ENCODE peak calls at places on chromosome 1, in four cellular contexts. K is astrocyte of the spinal cord; H is tibial nerve; A is CD8-positive, alpha-beta memory T cell. L is an unnamed sample.

GRCh38 chr1:177017453-177017852 is 147.1 kb downstream of the ASTN1 start:
- DNase-seq in K (no peak), H (no peak), A (no peak), L (no peak)

GRCh38 chr1:169999357-169999756 is 75.1 kb downstream of the KIFAP3 start:
- DNase-seq in K (peak), H (peak), A (no peak), L (no peak)

GRCh38 chr1:182257369-182258063 is 134.1 kb downstream of the GLUL start:
- DNase-seq in K (no peak), H (no peak), A (no peak), L (no peak)

GRCh38 chr1:1073743-1074587 is at the start of gene RNF223:
- DNase-seq in K (no peak), H (no peak), A (no peak), L (no peak)

GRCh38 chr1:110436635-110437034 is 14.3 kb upstream of the PROK1 start:
- DNase-seq in K (no peak), H (no peak), A (no peak), L (no peak)

GRCh38 chr1:235597867-235598553 is 51.6 kb downstream of the GNG4 start:
- DNase-seq in K (peak), H (no peak), A (no peak), L (no peak)

GRCh38 chr1:182601416-182601786 is 2.8 kb downstream of the RGS16 start:
- DNase-seq in K (peak), H (peak), A (peak), L (peak)

GRCh38 chr1:32242341-32242851 is 4.6 kb upstream of the FAM167B start:
- DNase-seq in K (no peak), H (no peak), A (no peak), L (no peak)

GRCh38 chr1:44377925-44378784 is 23.1 kb upstream of the ERI3 start:
- DNase-seq in K (peak), H (peak), A (peak), L (peak)

GRCh38 chr1:154225370-154225769 is 4.6 kb downstream of the UBAP2L start:
- DNase-seq in K (no peak), H (no peak), A (no peak), L (no peak)

GRCh38 chr1:226185153-226186036 is 1.1 kb downstream of the ACBD3 start:
- DNase-seq in K (peak), H (no peak), A (no peak), L (no peak)

GRCh38 chr1:188237573-188238353 is 1409.0 kb downstream of the PLA2G4A start:
- DNase-seq in K (peak), H (no peak), A (no peak), L (no peak)

GRCh38 chr1:204149635-204150565 is 1.9 kb downstream of the ETNK2 start:
- DNase-seq in K (no peak), H (peak), A (no peak), L (no peak)

GRCh38 chr1:182611787-182612186 is 7.6 kb upstream of the RGS16 start:
- DNase-seq in K (no peak), H (no peak), A (no peak), L (no peak)

GRCh38 chr1:47852006-47852686 is 145.0 kb downstream of the TRABD2B start:
- DNase-seq in K (no peak), H (no peak), A (no peak), L (no peak)

GRCh38 chr1:101205457-101205856 is 31.4 kb upstream of the S1PR1 start:
- DNase-seq in K (no peak), H (no peak), A (no peak), L (no peak)

GRCh38 chr1:204174958-204175357 is 8.8 kb upstream of the REN start:
- DNase-seq in K (no peak), H (no peak), A (no peak), L (no peak)

GRCh38 chr1:172323666-172324065 is 96.8 kb upstream of the C1orf105 start:
- DNase-seq in K (no peak), H (no peak), A (no peak), L (no peak)

GRCh38 chr1:184187097-184187496 is 135.6 kb downstream of the TSEN15 start:
- DNase-seq in K (no peak), H (no peak), A (no peak), L (no peak)

GRCh38 chr1:229364216-229365065 is 21.6 kb upstream of the CCSAP start:
- DNase-seq in K (no peak), H (no peak), A (no peak), L (no peak)

GRCh38 chr1:247352175-247352574 is 20.5 kb upstream of the ZNF496 start:
- DNase-seq in K (no peak), H (no peak), A (no peak), L (no peak)

GRCh38 chr1:228552596-228553176 is 65.5 kb downstream of the RNF187 start:
- DNase-seq in K (no peak), H (no peak), A (no peak), L (no peak)

GRCh38 chr1:236864996-236865877 is 70.1 kb downstream of the MTR start:
- DNase-seq in K (no peak), H (no peak), A (no peak), L (no peak)

GRCh38 chr1:21750841-21751240 is 32.1 kb downstream of the USP48 start:
- DNase-seq in K (no peak), H (no peak), A (no peak), L (no peak)

GRCh38 chr1:93666613-93667384 is 14.8 kb downstream of the BCAR3 start:
- DNase-seq in K (peak), H (no peak), A (no peak), L (no peak)

GRCh38 chr1:44881011-44881632 is 38.1 kb upstream of the PTCH2 start:
- DNase-seq in K (peak), H (no peak), A (no peak), L (no peak)

GRCh38 chr1:209965996-209966395 is 28.0 kb downstream of the SYT14 start:
- DNase-seq in K (no peak), H (no peak), A (no peak), L (no peak)

GRCh38 chr1:151867785-151868403 is 14.4 kb upstream of the THEM5 start:
- DNase-seq in K (peak), H (no peak), A (no peak), L (no peak)

DNA sequence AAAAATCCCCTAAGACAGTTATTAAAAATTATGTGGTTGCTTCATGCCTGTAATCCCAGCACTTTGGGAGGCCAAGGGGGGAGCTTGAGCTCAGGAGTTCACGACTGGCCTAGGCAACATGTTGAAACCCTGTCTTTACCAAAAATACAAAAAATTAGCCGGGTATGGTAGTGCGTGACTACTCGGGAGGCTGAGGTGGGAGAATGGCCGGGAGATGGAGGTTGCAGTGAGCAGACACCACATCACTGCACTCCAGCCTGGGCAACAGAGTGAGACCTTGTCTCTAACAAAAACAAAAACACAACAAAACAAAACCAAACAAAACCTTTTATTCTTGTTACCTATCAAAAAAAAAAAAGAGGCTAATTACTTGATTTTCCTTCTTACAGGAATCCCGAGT is 2.1 kb downstream of the ELK4 start:
- DNase-seq in K (no peak), H (no peak), A (no peak), L (no peak)
- H3K4me3 ChIP-seq in K (peak), H (no peak), A (peak), L (peak)

DNA sequence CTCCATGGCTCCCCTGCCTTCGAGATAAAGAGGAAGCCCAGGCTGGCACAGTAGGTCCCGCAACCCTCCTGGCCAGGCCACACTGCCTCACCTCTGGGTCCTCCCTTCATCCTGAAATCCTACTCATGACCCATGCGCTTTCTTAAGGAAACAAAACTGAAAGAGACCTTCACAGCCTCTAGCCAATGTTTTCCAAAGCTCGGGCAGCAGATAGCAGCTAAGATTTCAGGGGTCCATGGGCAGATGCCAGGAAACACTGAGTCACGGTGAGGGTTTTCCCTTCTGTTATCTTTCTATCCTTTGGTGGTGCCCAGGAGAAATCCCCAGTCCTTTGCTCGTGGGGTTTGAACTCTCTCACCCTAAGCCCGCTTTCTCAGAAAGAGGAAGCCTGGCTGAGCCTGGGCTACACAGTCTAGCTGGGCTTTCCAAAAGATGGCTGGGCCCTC is 26.6 kb downstream of the TTC39A start:
- DNase-seq in K (peak), H (no peak), A (no peak), L (no peak)
- H3K4me3 ChIP-seq in K (no peak), H (no peak), A (no peak), L (no peak)

DNA sequence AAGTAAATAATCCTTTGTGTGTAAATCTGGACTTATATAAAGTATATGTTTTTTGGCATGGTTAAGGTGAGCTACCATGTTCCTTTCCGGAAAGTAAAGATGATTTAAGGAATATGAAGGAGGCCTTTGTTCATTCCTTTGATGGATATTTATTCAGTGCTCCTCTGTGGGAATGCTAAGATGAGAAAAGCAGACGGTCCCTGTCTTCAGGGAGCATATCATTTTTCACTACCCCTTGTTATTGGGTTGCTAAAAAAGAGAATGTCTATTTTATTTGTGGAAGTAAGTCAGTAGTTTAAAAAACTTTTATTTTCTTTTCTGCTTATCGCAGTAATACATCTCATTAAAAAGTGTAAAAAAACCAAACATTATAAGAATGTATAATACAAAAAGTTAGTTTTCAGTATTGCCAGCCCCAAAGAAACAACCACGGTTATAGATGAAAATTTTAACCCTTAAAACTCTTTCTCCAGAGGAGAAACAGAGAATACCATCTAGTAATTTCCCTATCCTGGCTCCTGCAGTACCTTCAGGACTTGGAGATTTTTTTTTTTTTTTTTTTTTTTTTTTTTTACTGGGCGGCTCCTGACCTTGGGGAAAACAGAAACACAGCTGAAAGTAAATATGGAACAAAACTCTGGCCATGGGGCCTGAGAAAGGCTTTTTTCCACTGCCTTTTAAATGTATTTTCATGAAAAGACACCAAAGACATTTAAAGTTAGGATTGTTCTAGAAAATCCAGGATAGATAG is 35.3 kb upstream of the CNN3 start:
- DNase-seq in K (no peak), H (no peak), A (no peak), L (no peak)
- H3K4me3 ChIP-seq in K (no peak), H (peak), A (peak), L (no peak)

GRCh38 chr1:84300991-84301758 is at the start of gene SAMD13:
- DNase-seq in K (peak), H (peak), A (peak), L (peak)
- H3K4me3 ChIP-seq in K (peak), H (peak), A (peak), L (peak)

DNA sequence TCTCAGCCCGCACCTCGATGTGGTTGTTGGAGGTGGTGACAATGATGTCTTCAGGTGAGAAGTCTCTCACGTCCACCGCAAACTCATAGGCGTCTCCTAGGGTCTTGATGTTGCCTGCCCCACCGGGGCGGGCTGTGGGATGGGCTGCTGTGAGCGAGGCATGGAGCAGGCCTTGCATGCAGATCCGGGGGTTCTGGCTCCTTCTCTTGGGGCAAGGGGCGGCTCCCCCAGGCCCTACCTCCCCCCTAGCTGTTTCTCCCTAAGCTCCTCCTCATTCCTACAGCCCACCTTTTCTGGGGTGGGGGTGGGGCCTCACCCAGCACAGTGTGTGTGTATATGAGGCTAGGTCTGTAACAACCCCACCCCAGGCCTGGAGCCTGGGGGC is 775 bp downstream of the HSPB7 start:
- DNase-seq in K (no peak), H (no peak), A (no peak), L (no peak)
- H3K4me3 ChIP-seq in K (no peak), H (peak), A (no peak), L (no peak)

GRCh38 chr1:179184403-179184802 is 45.1 kb downstream of the ABL2 start:
- DNase-seq in K (no peak), H (no peak), A (no peak), L (no peak)

GRCh38 chr1:179183857-179184256 is 45.6 kb downstream of the ABL2 start:
- DNase-seq in K (no peak), H (no peak), A (no peak), L (no peak)

GRCh38 chr1:179190861-179191260 is 38.6 kb downstream of the ABL2 start:
- DNase-seq in K (peak), H (no peak), A (no peak), L (no peak)

GRCh38 chr1:179187043-179187442 is 42.4 kb downstream of the ABL2 start:
- DNase-seq in K (no peak), H (no peak), A (no peak), L (no peak)

DNA sequence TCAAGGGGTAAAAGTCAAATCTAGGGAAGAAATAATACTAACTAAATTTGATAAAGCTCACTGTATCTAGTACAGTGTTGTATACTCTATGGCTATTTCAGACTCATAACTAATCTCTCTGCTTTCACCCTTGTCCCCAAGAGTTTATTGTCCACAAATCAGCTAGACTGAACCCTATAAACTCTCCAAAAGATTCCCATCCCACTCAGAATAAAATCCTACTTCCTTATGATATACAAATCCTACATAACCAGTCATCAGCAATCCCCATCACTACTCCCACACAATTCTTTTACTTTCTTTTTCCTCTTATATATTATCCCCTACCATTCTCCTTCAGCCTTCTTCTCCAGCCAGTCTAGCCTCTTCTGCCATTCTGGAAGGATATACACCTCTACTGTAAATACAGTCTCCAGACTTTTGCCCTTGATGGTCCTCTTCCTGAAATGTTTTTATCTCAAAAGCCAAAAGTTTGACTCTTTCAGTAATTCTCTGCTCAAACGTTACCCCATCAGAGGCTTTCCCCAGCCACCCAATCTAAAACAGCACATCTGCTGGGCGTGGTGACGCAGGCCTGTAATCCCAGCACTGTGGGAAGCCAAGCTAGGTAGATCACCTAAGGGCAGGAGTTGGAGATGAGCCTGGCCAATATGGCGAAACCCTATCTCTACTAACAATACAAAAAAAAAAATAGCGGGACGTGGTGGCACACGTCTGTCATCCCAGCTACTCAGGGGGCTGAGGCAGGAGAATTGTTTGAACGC is 41.6 kb downstream of the ABL2 start:
- DNase-seq in K (no peak), H (no peak), A (no peak), L (no peak)
- H3K4me3 ChIP-seq in K (no peak), H (no peak), A (no peak), L (no peak)

GRCh38 chr1:13730301-13730700 is 30.3 kb downstream of the PRDM2 start:
- DNase-seq in K (no peak), H (no peak), A (no peak), L (no peak)
- H3K4me3 ChIP-seq in K (no peak), H (no peak), A (peak), L (peak)

L was measured in Jurkat, Clone E6-1.